ENCODE peak calls at places on chromosomes 4 and X, in seven cellular contexts. One of them, this sample, is unnamed.

GRCh38 chr4:114349543-114350175 is 248.9 kb upstream of the UGT8 start:
- DNase-seq in choroid plexus epithelial cell: peak; percentile 33
- DNase-seq in dorsolateral prefrontal cortex: no peak
- DNase-seq in foreskin fibroblast: peak; percentile 69
- DNase-seq in IMR-90: peak; percentile 85
- DNase-seq in osteocyte: no peak
- DNase-seq in ascending aorta: no peak
- DNase-seq in this sample: no peak

GRCh38 chrX:2471641-2472040 is 29.1 kb downstream of the DHRSX start:
- DNase-seq in osteocyte: no peak
- DNase-seq in ascending aorta: no peak
- DNase-seq in IMR-90: no peak
- DNase-seq in choroid plexus epithelial cell: no peak
- DNase-seq in foreskin fibroblast: no peak
- DNase-seq in dorsolateral prefrontal cortex: no peak
- DNase-seq in this sample: no peak

GRCh38 chrX:123803331-123803983 is 56.4 kb upstream of the XIAP start:
- DNase-seq in dorsolateral prefrontal cortex: no peak
- DNase-seq in IMR-90: peak; percentile 75
- DNase-seq in choroid plexus epithelial cell: peak; percentile 45
- DNase-seq in foreskin fibroblast: peak; percentile 84
- DNase-seq in osteocyte: no peak
- DNase-seq in ascending aorta: no peak
- DNase-seq in this sample: no peak

GRCh38 chr4:10015140-10015753 is 6.0 kb downstream of the SLC2A9 start:
- DNase-seq in IMR-90: peak; percentile 42
- DNase-seq in dorsolateral prefrontal cortex: peak; percentile 60
- DNase-seq in osteocyte: no peak
- DNase-seq in foreskin fibroblast: peak; percentile 66
- DNase-seq in choroid plexus epithelial cell: peak; percentile 79
- DNase-seq in ascending aorta: no peak
- DNase-seq in this sample: no peak

GRCh38 chr4:123343400-123344060 is 53.1 kb upstream of the SPRY1 start:
- DNase-seq in foreskin fibroblast: no peak
- DNase-seq in ascending aorta: no peak
- DNase-seq in choroid plexus epithelial cell: peak; percentile 32
- DNase-seq in dorsolateral prefrontal cortex: no peak
- DNase-seq in osteocyte: no peak
- DNase-seq in IMR-90: no peak
- DNase-seq in this sample: no peak

GRCh38 chrX:134484039-134484438 is 24.1 kb downstream of the HPRT1 start:
- DNase-seq in IMR-90: peak; percentile 67
- DNase-seq in choroid plexus epithelial cell: peak; percentile 75
- DNase-seq in ascending aorta: no peak
- DNase-seq in osteocyte: no peak
- DNase-seq in dorsolateral prefrontal cortex: no peak
- DNase-seq in foreskin fibroblast: peak; percentile 71
- DNase-seq in this sample: no peak

GRCh38 chr4:114005569-114006442 is 26.4 kb upstream of the ARSJ start:
- DNase-seq in foreskin fibroblast: peak; percentile 75
- DNase-seq in IMR-90: peak; percentile 82
- DNase-seq in dorsolateral prefrontal cortex: no peak
- DNase-seq in ascending aorta: no peak
- DNase-seq in osteocyte: no peak
- DNase-seq in choroid plexus epithelial cell: peak; percentile 56
- DNase-seq in this sample: no peak

GRCh38 chrX:53288173-53288572 is 6.8 kb upstream of the IQSEC2 start:
- DNase-seq in osteocyte: no peak
- DNase-seq in ascending aorta: no peak
- DNase-seq in IMR-90: no peak
- DNase-seq in foreskin fibroblast: peak; percentile 43
- DNase-seq in choroid plexus epithelial cell: no peak
- DNase-seq in dorsolateral prefrontal cortex: peak; percentile 60
- DNase-seq in this sample: no peak

GRCh38 chr4:107120661-107121060 is 84.5 kb upstream of the DKK2 start:
- DNase-seq in osteocyte: no peak
- DNase-seq in choroid plexus epithelial cell: peak; percentile 63
- DNase-seq in IMR-90: no peak
- DNase-seq in ascending aorta: no peak
- DNase-seq in foreskin fibroblast: no peak
- DNase-seq in dorsolateral prefrontal cortex: no peak
- DNase-seq in this sample: no peak

GRCh38 chrX:63250253-63250868 is 100.8 kb downstream of the SPIN4 start:
- DNase-seq in foreskin fibroblast: peak; percentile 77
- DNase-seq in choroid plexus epithelial cell: peak; percentile 89
- DNase-seq in IMR-90: peak; percentile 85
- DNase-seq in ascending aorta: no peak
- DNase-seq in dorsolateral prefrontal cortex: no peak
- DNase-seq in osteocyte: no peak
- DNase-seq in this sample: peak; percentile 45

GRCh38 chrX:153981771-153982533 is 9.4 kb downstream of the TMEM187 start:
- DNase-seq in foreskin fibroblast: peak; percentile 58
- DNase-seq in ascending aorta: no peak
- DNase-seq in IMR-90: no peak
- DNase-seq in choroid plexus epithelial cell: peak; percentile 94
- DNase-seq in dorsolateral prefrontal cortex: no peak
- DNase-seq in osteocyte: no peak
- DNase-seq in this sample: peak; percentile 52

GRCh38 chrX:53992589-53992988 is 51.7 kb downstream of the PHF8 start:
- DNase-seq in IMR-90: no peak
- DNase-seq in foreskin fibroblast: no peak
- DNase-seq in dorsolateral prefrontal cortex: no peak
- DNase-seq in choroid plexus epithelial cell: no peak
- DNase-seq in ascending aorta: no peak
- DNase-seq in osteocyte: no peak
- DNase-seq in this sample: no peak

GRCh38 chrX:17860811-17861495 is at the start of gene RAI2:
- DNase-seq in dorsolateral prefrontal cortex: no peak
- DNase-seq in choroid plexus epithelial cell: no peak
- DNase-seq in osteocyte: no peak
- DNase-seq in ascending aorta: no peak
- DNase-seq in foreskin fibroblast: peak; percentile 29
- DNase-seq in IMR-90: no peak
- DNase-seq in this sample: no peak

GRCh38 chr4:96347582-96347981 is 507.7 kb downstream of the PDHA2 start:
- DNase-seq in osteocyte: no peak
- DNase-seq in ascending aorta: no peak
- DNase-seq in foreskin fibroblast: no peak
- DNase-seq in choroid plexus epithelial cell: peak; percentile 10
- DNase-seq in dorsolateral prefrontal cortex: no peak
- DNase-seq in IMR-90: no peak
- DNase-seq in this sample: no peak

GRCh38 chr4:3676907-3677495 is 89.2 kb upstream of the ADRA2C start:
- DNase-seq in ascending aorta: no peak
- DNase-seq in choroid plexus epithelial cell: no peak
- DNase-seq in dorsolateral prefrontal cortex: peak; percentile 22
- DNase-seq in IMR-90: no peak
- DNase-seq in osteocyte: no peak
- DNase-seq in foreskin fibroblast: no peak
- DNase-seq in this sample: no peak

GRCh38 chr4:107937040-107937439 is 5.7 kb downstream of the CYP2U1 start:
- DNase-seq in IMR-90: no peak
- DNase-seq in ascending aorta: no peak
- DNase-seq in foreskin fibroblast: no peak
- DNase-seq in osteocyte: no peak
- DNase-seq in choroid plexus epithelial cell: no peak
- DNase-seq in dorsolateral prefrontal cortex: no peak
- DNase-seq in this sample: no peak

GRCh38 chr4:21780158-21780557 is 168.4 kb downstream of the KCNIP4 start:
- DNase-seq in foreskin fibroblast: peak; percentile 78
- DNase-seq in ascending aorta: no peak
- DNase-seq in dorsolateral prefrontal cortex: no peak
- DNase-seq in IMR-90: peak; percentile 41
- DNase-seq in osteocyte: no peak
- DNase-seq in choroid plexus epithelial cell: no peak
- DNase-seq in this sample: no peak

GRCh38 chr4:166257276-166257675 is 384.2 kb downstream of the TLL1 start:
- DNase-seq in osteocyte: no peak
- DNase-seq in ascending aorta: no peak
- DNase-seq in dorsolateral prefrontal cortex: no peak
- DNase-seq in IMR-90: no peak
- DNase-seq in foreskin fibroblast: no peak
- DNase-seq in choroid plexus epithelial cell: no peak
- DNase-seq in this sample: no peak

GRCh38 chr4:166257891-166258290 is 384.9 kb downstream of the TLL1 start:
- DNase-seq in ascending aorta: no peak
- DNase-seq in choroid plexus epithelial cell: no peak
- DNase-seq in IMR-90: no peak
- DNase-seq in foreskin fibroblast: no peak
- DNase-seq in dorsolateral prefrontal cortex: no peak
- DNase-seq in osteocyte: no peak
- DNase-seq in this sample: no peak

GRCh38 chr4:166252487-166253402 is 379.7 kb downstream of the TLL1 start:
- DNase-seq in IMR-90: no peak
- DNase-seq in choroid plexus epithelial cell: peak; percentile 51
- DNase-seq in ascending aorta: no peak
- DNase-seq in osteocyte: no peak
- DNase-seq in foreskin fibroblast: peak; percentile 45
- DNase-seq in dorsolateral prefrontal cortex: no peak
- DNase-seq in this sample: no peak
- TF ChIP-seq CTCF in IMR-90: no peak
- TF ChIP-seq CTCF in choroid plexus epithelial cell: peak; percentile 67
- TF ChIP-seq CTCF in ascending aorta: peak; percentile 23
- TF ChIP-seq CTCF in osteocyte: peak; percentile 77
- TF ChIP-seq CTCF in foreskin fibroblast: peak; percentile 50
- TF ChIP-seq CTCF in dorsolateral prefrontal cortex: peak; percentile 18
- TF ChIP-seq CTCF in this sample: peak; percentile 54

DNA sequence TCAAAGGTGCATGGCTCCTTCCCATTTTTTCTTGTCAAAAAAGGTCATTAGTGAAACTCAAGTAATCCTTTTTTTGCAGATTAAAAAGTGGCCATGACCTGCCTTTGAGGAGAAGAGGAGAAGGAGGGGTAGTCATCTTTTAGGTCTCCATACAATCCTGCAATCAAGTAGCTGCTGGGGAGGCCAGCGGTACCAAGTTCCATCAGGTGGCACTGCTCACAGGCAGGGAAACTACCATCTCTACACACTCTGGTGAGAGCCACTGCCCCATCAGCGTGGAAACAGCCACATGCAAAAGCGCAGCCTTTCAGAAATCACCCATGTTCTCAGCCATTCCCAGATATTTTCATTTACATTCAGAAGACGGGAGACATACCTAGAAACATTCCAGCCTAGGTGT is 162.0 kb downstream of the TSPAN5 start:
- DNase-seq in dorsolateral prefrontal cortex: no peak
- DNase-seq in IMR-90: no peak
- DNase-seq in ascending aorta: no peak
- DNase-seq in foreskin fibroblast: no peak
- DNase-seq in choroid plexus epithelial cell: no peak
- DNase-seq in osteocyte: no peak
- DNase-seq in this sample: no peak
- TF ChIP-seq CTCF in dorsolateral prefrontal cortex: no peak
- TF ChIP-seq CTCF in IMR-90: no peak
- TF ChIP-seq CTCF in ascending aorta: no peak
- TF ChIP-seq CTCF in foreskin fibroblast: no peak
- TF ChIP-seq CTCF in choroid plexus epithelial cell: no peak
- TF ChIP-seq CTCF in osteocyte: no peak
- TF ChIP-seq CTCF in this sample: no peak

DNA sequence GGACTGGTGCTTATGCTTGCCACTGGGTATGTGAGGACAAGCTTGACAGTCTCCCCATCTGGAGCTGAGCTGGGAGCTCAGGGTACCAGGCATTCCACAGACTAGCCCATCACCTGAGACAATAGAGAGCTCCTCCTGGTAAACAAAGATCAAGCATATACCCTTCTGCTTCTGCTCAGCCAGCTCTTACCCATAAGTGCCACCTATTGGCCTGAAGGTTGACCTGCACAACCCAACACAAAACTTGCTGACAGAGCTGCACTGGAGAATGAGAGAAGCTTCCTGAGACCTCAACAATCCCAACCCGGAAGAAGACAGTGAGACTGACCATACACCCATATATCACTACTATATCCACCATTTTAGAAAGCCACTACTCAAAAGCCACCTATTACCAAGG is 1049.2 kb upstream of the INTU start:
- DNase-seq in dorsolateral prefrontal cortex: no peak
- DNase-seq in choroid plexus epithelial cell: peak; percentile 41
- DNase-seq in IMR-90: peak; percentile 26
- DNase-seq in ascending aorta: no peak
- DNase-seq in foreskin fibroblast: peak; percentile 23
- DNase-seq in osteocyte: no peak
- DNase-seq in this sample: no peak
- TF ChIP-seq CTCF in dorsolateral prefrontal cortex: no peak
- TF ChIP-seq CTCF in choroid plexus epithelial cell: peak; percentile 45
- TF ChIP-seq CTCF in IMR-90: peak; percentile 37
- TF ChIP-seq CTCF in ascending aorta: no peak
- TF ChIP-seq CTCF in foreskin fibroblast: peak; percentile 39
- TF ChIP-seq CTCF in osteocyte: peak; percentile 16
- TF ChIP-seq CTCF in this sample: no peak

GRCh38 chr4:93865650-93866049 is 37.1 kb downstream of the ATOH1 start:
- DNase-seq in osteocyte: no peak
- DNase-seq in foreskin fibroblast: no peak
- DNase-seq in choroid plexus epithelial cell: no peak
- DNase-seq in ascending aorta: no peak
- DNase-seq in dorsolateral prefrontal cortex: no peak
- DNase-seq in IMR-90: no peak
- DNase-seq in this sample: no peak
- TF ChIP-seq CTCF in osteocyte: no peak
- TF ChIP-seq CTCF in foreskin fibroblast: no peak
- TF ChIP-seq CTCF in choroid plexus epithelial cell: no peak
- TF ChIP-seq CTCF in ascending aorta: no peak
- TF ChIP-seq CTCF in dorsolateral prefrontal cortex: no peak
- TF ChIP-seq CTCF in IMR-90: no peak
- TF ChIP-seq CTCF in this sample: no peak

GRCh38 chr4:26820346-26820745 is 40.3 kb upstream of the STIM2 start:
- DNase-seq in dorsolateral prefrontal cortex: no peak
- DNase-seq in foreskin fibroblast: no peak
- DNase-seq in osteocyte: no peak
- DNase-seq in choroid plexus epithelial cell: no peak
- DNase-seq in IMR-90: no peak
- DNase-seq in ascending aorta: no peak
- DNase-seq in this sample: no peak

GRCh38 chr4:26822546-26822945 is 38.1 kb upstream of the STIM2 start:
- DNase-seq in IMR-90: no peak
- DNase-seq in osteocyte: no peak
- DNase-seq in choroid plexus epithelial cell: no peak
- DNase-seq in dorsolateral prefrontal cortex: no peak
- DNase-seq in foreskin fibroblast: no peak
- DNase-seq in ascending aorta: no peak
- DNase-seq in this sample: no peak

GRCh38 chr4:26819478-26819877 is 41.2 kb upstream of the STIM2 start:
- DNase-seq in ascending aorta: no peak
- DNase-seq in osteocyte: no peak
- DNase-seq in choroid plexus epithelial cell: no peak
- DNase-seq in foreskin fibroblast: no peak
- DNase-seq in IMR-90: no peak
- DNase-seq in dorsolateral prefrontal cortex: no peak
- DNase-seq in this sample: no peak

GRCh38 chr4:26823583-26823982 is 37.1 kb upstream of the STIM2 start:
- DNase-seq in dorsolateral prefrontal cortex: no peak
- DNase-seq in osteocyte: no peak
- DNase-seq in foreskin fibroblast: no peak
- DNase-seq in ascending aorta: no peak
- DNase-seq in choroid plexus epithelial cell: no peak
- DNase-seq in IMR-90: no peak
- DNase-seq in this sample: no peak

GRCh38 chr4:26821677-26822503 is 38.8 kb upstream of the STIM2 start:
- DNase-seq in foreskin fibroblast: peak; percentile 41
- DNase-seq in IMR-90: peak; percentile 20
- DNase-seq in osteocyte: no peak
- DNase-seq in ascending aorta: no peak
- DNase-seq in dorsolateral prefrontal cortex: no peak
- DNase-seq in choroid plexus epithelial cell: no peak
- DNase-seq in this sample: no peak
- TF ChIP-seq CTCF in foreskin fibroblast: no peak
- TF ChIP-seq CTCF in IMR-90: no peak
- TF ChIP-seq CTCF in osteocyte: no peak
- TF ChIP-seq CTCF in ascending aorta: no peak
- TF ChIP-seq CTCF in dorsolateral prefrontal cortex: no peak
- TF ChIP-seq CTCF in choroid plexus epithelial cell: no peak
- TF ChIP-seq CTCF in this sample: no peak

This sample was measured in right lobe of liver.